ENCODE peak calls at places on chromosomes 2 and 18, in four cellular contexts. G is neural progenitor cell, P is body of pancreas, S is breast epithelium. J is an unnamed sample.

GRCh38 chr2:120205901-120206581 is 17.2 kb downstream of the TMEM185B start:
- DNase-seq in G (peak; percentile 80), P (no peak), S (no peak), J (no peak)

GRCh38 chr2:146579154-146579930 is 1265.5 kb upstream of the ACVR2A start:
- DNase-seq in S (no peak), G (no peak), P (no peak), J (no peak)

GRCh38 chr2:2645162-2645855 is 314.2 kb upstream of the MYT1L start:
- DNase-seq in P (no peak), S (no peak), G (no peak), J (no peak)

GRCh38 chr18:59988098-59988706 is 88.4 kb downstream of the PMAIP1 start:
- DNase-seq in P (peak; percentile 29), S (no peak), G (peak; percentile 49), J (no peak)

GRCh38 chr18:46213295-46213694 is 109.1 kb downstream of the HAUS1 start:
- DNase-seq in P (no peak), S (no peak), G (no peak), J (no peak)

GRCh38 chr2:19739256-19739655 is 162.5 kb downstream of the TTC32 start:
- DNase-seq in G (no peak), P (no peak), S (no peak), J (no peak)

GRCh38 chr2:111118455-111119003 is 2.2 kb upstream of the BCL2L11 start:
- DNase-seq in P (no peak), S (no peak), G (peak; percentile 63), J (peak; percentile 52)

GRCh38 chr18:12238861-12239260 is 15.3 kb upstream of the CIDEA start:
- DNase-seq in P (no peak), S (no peak), G (no peak), J (no peak)

GRCh38 chr2:149989447-149990063 is 402.0 kb upstream of the MMADHC start:
- DNase-seq in G (no peak), P (peak; percentile 24), S (peak; percentile 65), J (no peak)

GRCh38 chr2:191680639-191681038 is 2.7 kb downstream of the NABP1 start:
- DNase-seq in G (no peak), P (no peak), S (no peak), J (no peak)

GRCh38 chr18:79877163-79878091 is 74.0 kb downstream of the SLC66A2 start:
- DNase-seq in S (no peak), G (peak; percentile 54), P (no peak), J (no peak)

DNA sequence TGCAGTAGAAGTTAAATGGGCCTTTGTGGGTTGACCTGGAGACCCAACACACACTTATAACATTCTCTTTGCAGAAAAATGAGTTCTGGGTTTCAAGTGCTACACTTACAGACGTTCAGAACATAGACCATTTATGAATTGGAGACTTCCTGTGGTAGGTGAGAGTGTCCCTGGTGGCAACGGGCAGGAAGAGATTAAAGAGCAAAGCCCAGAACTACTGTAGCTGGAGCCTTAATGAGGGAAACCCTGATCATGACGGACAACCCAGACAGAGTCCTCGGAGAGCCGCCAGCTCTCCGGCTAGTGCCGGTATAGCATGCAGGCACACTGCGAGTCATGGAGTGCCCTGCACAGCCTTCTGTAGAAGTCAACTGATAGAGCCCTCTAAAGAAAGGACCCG is 44.5 kb upstream of the RMDN2 start:
- DNase-seq in P (no peak), G (no peak), S (no peak), J (no peak)
- TF ChIP-seq CTCF in P (no peak), G (no peak), S (no peak), J (no peak)

DNA sequence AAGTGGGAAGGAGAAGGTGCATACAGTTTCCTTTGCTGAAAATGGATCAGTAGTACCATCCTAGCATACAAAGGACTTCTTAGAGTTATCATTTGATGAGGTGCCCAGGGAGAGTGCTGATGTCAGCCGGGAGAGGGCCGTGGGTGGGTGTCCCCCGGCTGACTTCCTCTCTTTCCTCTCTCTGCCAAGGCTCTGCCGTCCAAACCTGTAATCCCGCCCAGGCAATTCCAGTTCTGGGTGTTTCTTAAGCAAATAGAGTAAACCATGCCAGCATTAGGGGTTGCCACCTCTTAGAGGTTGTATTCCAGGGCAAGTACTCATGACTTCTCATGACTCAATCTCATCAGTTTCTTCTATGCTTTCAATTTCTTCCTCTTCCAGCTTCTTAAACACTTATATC is 117.2 kb downstream of the GATA6 start:
- DNase-seq in S (peak; percentile 41), P (peak; percentile 38), G (no peak), J (peak; percentile 56)
- H3K4me1 ChIP-seq in S (no peaks in the 10 kb centered on the region), P (peaks cover 11% of the 10 kb centered on the region), G (no peaks in the 10 kb centered on the region), J (peaks cover 23% of the 10 kb centered on the region)

DNA sequence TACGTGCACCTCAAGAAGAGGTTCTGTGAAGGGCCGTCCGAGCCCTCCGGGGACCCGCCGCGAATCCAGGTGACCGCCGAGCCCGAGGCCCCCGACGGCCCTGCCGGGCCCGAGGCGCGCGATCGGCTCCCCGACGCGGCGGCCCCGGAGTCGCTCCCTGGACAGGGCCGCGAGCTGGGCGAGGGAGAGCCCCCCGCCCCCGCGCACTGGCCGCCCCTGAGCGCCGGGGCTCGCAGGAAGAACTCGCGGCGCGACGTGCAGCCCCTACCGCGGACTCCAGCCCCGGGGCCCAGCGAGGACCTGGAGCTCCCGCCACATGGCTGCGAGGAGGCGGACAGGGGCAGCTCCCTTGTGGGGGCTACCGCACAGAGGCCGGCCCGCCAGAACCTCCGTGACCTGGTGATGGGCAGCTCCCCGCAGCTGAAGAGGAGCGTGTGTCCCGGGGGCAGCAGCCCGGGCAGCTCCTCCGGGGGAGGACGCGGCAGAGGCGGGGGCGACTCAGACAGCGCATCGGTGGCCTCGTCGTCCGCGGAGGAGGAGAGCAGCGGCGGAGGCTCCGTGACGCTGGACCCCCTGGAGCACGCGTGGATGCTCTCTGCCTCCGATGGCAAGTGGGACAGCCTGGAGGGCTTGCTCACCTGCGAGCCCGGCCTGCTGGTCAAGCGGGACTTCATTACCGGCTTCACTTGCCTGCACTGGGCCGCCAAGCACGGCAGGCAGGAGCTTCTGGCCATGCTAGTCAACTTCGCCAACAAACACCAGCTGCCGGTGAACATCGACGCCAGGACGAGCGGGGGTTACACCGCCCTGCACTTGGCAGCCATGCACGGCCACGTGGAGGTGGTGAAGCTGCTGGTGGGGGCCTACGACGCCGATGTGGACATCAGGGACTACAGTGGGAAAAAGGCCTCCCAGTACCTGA is 812 bp downstream of the SOWAHC start:
- DNase-seq in P (peak; percentile 20), G (peak; percentile 60), S (peak; percentile 24), J (peak; percentile 56)
- H3K27ac ChIP-seq in P (peak overlapping the region; percentile 92), G (no peak overlapping the region), S (peak overlapping the region; percentile 99), J (peak overlapping the region; percentile 95)

GRCh38 chr2:233178994-233179847 is 72.3 kb upstream of the ATG16L1 start:
- DNase-seq in P (no peak), G (no peak), S (no peak), J (no peak)
- TF ChIP-seq CTCF in P (no peak), G (no peak), S (no peak), J (no peak)

GRCh38 chr2:112713926-112714325 is 6.9 kb upstream of the NT5DC4 start:
- DNase-seq in P (no peak), S (no peak), G (no peak), J (no peak)
- H3K4me1 ChIP-seq in P (no peaks in the 10 kb centered on the region), S (no peaks in the 10 kb centered on the region), G (no peaks in the 10 kb centered on the region), J (peaks cover under 1% of the 10 kb centered on the region)